ENCODE peak calls at places on chromosomes 7 and 10, in seven cellular contexts. One of them, this sample, is unnamed. For H3K36me3, the result is how much of the 10 kb centered on the place peaks cover.

GRCh38 chr10:36725581-36726520 is 399.5 kb upstream of the ANKRD30A start:
- DNase-seq in cardiac muscle cell: peak
- DNase-seq in OCI-LY7: peak
- DNase-seq in endothelial cell of umbilical vein: peak
- DNase-seq in ovary: no peak
- DNase-seq in MM.1S: peak
- DNase-seq in mucosa of descending colon: no peak
- DNase-seq in this sample: no peak

GRCh38 chr7:47609803-47610452 is 28.0 kb upstream of the TNS3 start:
- DNase-seq in cardiac muscle cell: peak
- DNase-seq in OCI-LY7: no peak
- DNase-seq in endothelial cell of umbilical vein: no peak
- DNase-seq in ovary: peak
- DNase-seq in MM.1S: no peak
- DNase-seq in mucosa of descending colon: peak
- DNase-seq in this sample: no peak

GRCh38 chr7:56078196-56078595 is 14.1 kb downstream of the SUMF2 start:
- DNase-seq in cardiac muscle cell: no peak
- DNase-seq in OCI-LY7: no peak
- DNase-seq in endothelial cell of umbilical vein: no peak
- DNase-seq in ovary: no peak
- DNase-seq in MM.1S: no peak
- DNase-seq in mucosa of descending colon: no peak
- DNase-seq in this sample: no peak

GRCh38 chr7:141617280-141617679 is 66.1 kb downstream of the AGK start:
- DNase-seq in cardiac muscle cell: no peak
- DNase-seq in OCI-LY7: no peak
- DNase-seq in endothelial cell of umbilical vein: no peak
- DNase-seq in ovary: no peak
- DNase-seq in MM.1S: no peak
- DNase-seq in mucosa of descending colon: no peak
- DNase-seq in this sample: no peak

GRCh38 chr10:47022311-47023131 is 111.3 kb downstream of the PTPN20 start:
- DNase-seq in cardiac muscle cell: no peak
- DNase-seq in OCI-LY7: no peak
- DNase-seq in endothelial cell of umbilical vein: no peak
- DNase-seq in ovary: no peak
- DNase-seq in MM.1S: no peak
- DNase-seq in mucosa of descending colon: peak
- DNase-seq in this sample: no peak

GRCh38 chr7:87140271-87140748 is 11.9 kb upstream of the DMTF1 start:
- DNase-seq in cardiac muscle cell: peak
- DNase-seq in OCI-LY7: no peak
- DNase-seq in endothelial cell of umbilical vein: peak
- DNase-seq in ovary: no peak
- DNase-seq in MM.1S: no peak
- DNase-seq in mucosa of descending colon: peak
- DNase-seq in this sample: no peak

GRCh38 chr10:17673517-17674051 is 29.6 kb downstream of the STAM start:
- DNase-seq in cardiac muscle cell: peak
- DNase-seq in OCI-LY7: no peak
- DNase-seq in endothelial cell of umbilical vein: no peak
- DNase-seq in ovary: no peak
- DNase-seq in MM.1S: no peak
- DNase-seq in mucosa of descending colon: no peak
- DNase-seq in this sample: no peak

GRCh38 chr7:109901916-109902315 is 1189.0 kb upstream of the LRRN3 start:
- DNase-seq in cardiac muscle cell: no peak
- DNase-seq in OCI-LY7: no peak
- DNase-seq in endothelial cell of umbilical vein: peak
- DNase-seq in ovary: no peak
- DNase-seq in MM.1S: no peak
- DNase-seq in mucosa of descending colon: no peak
- DNase-seq in this sample: no peak

GRCh38 chr10:71729023-71729649 is 9.6 kb upstream of the C10orf105 start:
- DNase-seq in cardiac muscle cell: no peak
- DNase-seq in OCI-LY7: peak
- DNase-seq in endothelial cell of umbilical vein: no peak
- DNase-seq in ovary: no peak
- DNase-seq in MM.1S: no peak
- DNase-seq in mucosa of descending colon: peak
- DNase-seq in this sample: no peak

GRCh38 chr7:18151419-18151818 is 123.8 kb upstream of the PRPS1L1 start:
- DNase-seq in cardiac muscle cell: no peak
- DNase-seq in OCI-LY7: peak
- DNase-seq in endothelial cell of umbilical vein: no peak
- DNase-seq in ovary: no peak
- DNase-seq in MM.1S: no peak
- DNase-seq in mucosa of descending colon: no peak
- DNase-seq in this sample: no peak
- TF ChIP-seq CTCF in cardiac muscle cell: no peak
- TF ChIP-seq CTCF in OCI-LY7: peak
- TF ChIP-seq CTCF in endothelial cell of umbilical vein: no peak
- TF ChIP-seq CTCF in ovary: no peak
- TF ChIP-seq CTCF in MM.1S: no peak
- TF ChIP-seq CTCF in mucosa of descending colon: no peak
- TF ChIP-seq CTCF in this sample: no peak

GRCh38 chr7:128759274-128759673 is 16.3 kb downstream of the OPN1SW start:
- DNase-seq in cardiac muscle cell: no peak
- DNase-seq in OCI-LY7: no peak
- DNase-seq in endothelial cell of umbilical vein: no peak
- DNase-seq in ovary: no peak
- DNase-seq in MM.1S: no peak
- DNase-seq in mucosa of descending colon: no peak
- DNase-seq in this sample: no peak

GRCh38 chr7:128755075-128755474 is 15.9 kb downstream of the CALU start:
- DNase-seq in cardiac muscle cell: no peak
- DNase-seq in OCI-LY7: no peak
- DNase-seq in endothelial cell of umbilical vein: no peak
- DNase-seq in ovary: no peak
- DNase-seq in MM.1S: no peak
- DNase-seq in mucosa of descending colon: no peak
- DNase-seq in this sample: no peak

GRCh38 chr7:128758553-128758952 is 17.0 kb downstream of the OPN1SW start:
- DNase-seq in cardiac muscle cell: no peak
- DNase-seq in OCI-LY7: no peak
- DNase-seq in endothelial cell of umbilical vein: no peak
- DNase-seq in ovary: no peak
- DNase-seq in MM.1S: no peak
- DNase-seq in mucosa of descending colon: no peak
- DNase-seq in this sample: no peak

GRCh38 chr7:128757203-128757602 is 18.0 kb downstream of the CALU start:
- DNase-seq in cardiac muscle cell: no peak
- DNase-seq in OCI-LY7: no peak
- DNase-seq in endothelial cell of umbilical vein: no peak
- DNase-seq in ovary: no peak
- DNase-seq in MM.1S: no peak
- DNase-seq in mucosa of descending colon: no peak
- DNase-seq in this sample: no peak

DNA sequence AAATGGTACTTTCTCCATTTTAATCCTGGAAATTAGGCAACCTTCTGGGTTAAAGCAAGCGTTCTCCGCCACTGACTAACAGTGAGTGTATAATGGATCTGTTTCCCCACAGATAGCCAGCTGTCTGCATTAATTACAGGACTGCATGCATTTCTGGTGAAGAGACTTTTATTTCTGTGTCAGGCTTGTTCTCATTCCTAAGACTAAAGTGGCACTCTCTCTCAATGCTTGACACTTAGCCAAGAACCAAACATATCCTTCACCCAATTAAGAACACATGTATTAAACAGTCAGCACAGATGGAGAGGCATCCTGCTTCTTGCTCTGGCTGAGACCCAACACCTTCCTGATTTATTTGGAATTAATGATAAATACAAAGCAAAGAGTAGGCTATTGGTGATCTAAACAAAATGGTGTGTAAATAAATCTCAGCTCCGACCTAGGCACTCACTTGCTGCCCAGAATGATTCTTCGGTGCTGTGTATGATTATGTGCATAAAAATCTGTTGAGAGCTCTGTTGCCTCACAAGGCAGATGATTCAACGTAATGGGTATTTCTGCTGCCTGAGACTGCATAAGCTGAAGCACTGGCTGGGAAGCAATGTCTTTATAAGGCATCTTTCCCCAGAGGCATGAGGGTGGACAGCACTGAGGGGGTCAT is 16.8 kb downstream of the CALU start:
- DNase-seq in cardiac muscle cell: peak
- DNase-seq in OCI-LY7: no peak
- DNase-seq in endothelial cell of umbilical vein: no peak
- DNase-seq in ovary: no peak
- DNase-seq in MM.1S: no peak
- DNase-seq in mucosa of descending colon: no peak
- DNase-seq in this sample: no peak
- H3K36me3 ChIP-seq in cardiac muscle cell: under half
- H3K36me3 ChIP-seq in OCI-LY7: half or more
- H3K36me3 ChIP-seq in endothelial cell of umbilical vein: under half
- H3K36me3 ChIP-seq in ovary: under half
- H3K36me3 ChIP-seq in MM.1S: under half
- H3K36me3 ChIP-seq in mucosa of descending colon: under half
- H3K36me3 ChIP-seq in this sample: under half

GRCh38 chr7:26291699-26292538 is at the start of gene SNX10:
- DNase-seq in cardiac muscle cell: peak
- DNase-seq in OCI-LY7: peak
- DNase-seq in endothelial cell of umbilical vein: no peak
- DNase-seq in ovary: no peak
- DNase-seq in MM.1S: peak
- DNase-seq in mucosa of descending colon: peak
- DNase-seq in this sample: peak
- TF ChIP-seq CTCF in cardiac muscle cell: peak
- TF ChIP-seq CTCF in OCI-LY7: peak
- TF ChIP-seq CTCF in endothelial cell of umbilical vein: peak
- TF ChIP-seq CTCF in ovary: no peak
- TF ChIP-seq CTCF in MM.1S: peak
- TF ChIP-seq CTCF in mucosa of descending colon: no peak
- TF ChIP-seq CTCF in this sample: peak

GRCh38 chr10:124318076-124318475 is 100.6 kb downstream of the OAT start:
- DNase-seq in cardiac muscle cell: no peak
- DNase-seq in OCI-LY7: no peak
- DNase-seq in endothelial cell of umbilical vein: no peak
- DNase-seq in ovary: no peak
- DNase-seq in MM.1S: no peak
- DNase-seq in mucosa of descending colon: no peak
- DNase-seq in this sample: no peak

GRCh38 chr10:124320778-124321432 is 97.8 kb downstream of the OAT start:
- DNase-seq in cardiac muscle cell: no peak
- DNase-seq in OCI-LY7: no peak
- DNase-seq in endothelial cell of umbilical vein: no peak
- DNase-seq in ovary: no peak
- DNase-seq in MM.1S: no peak
- DNase-seq in mucosa of descending colon: no peak
- DNase-seq in this sample: no peak

GRCh38 chr10:124321433-124322072 is 97.2 kb downstream of the OAT start:
- DNase-seq in cardiac muscle cell: no peak
- DNase-seq in OCI-LY7: no peak
- DNase-seq in endothelial cell of umbilical vein: no peak
- DNase-seq in ovary: no peak
- DNase-seq in MM.1S: no peak
- DNase-seq in mucosa of descending colon: no peak
- DNase-seq in this sample: no peak

GRCh38 chr10:124318811-124319210 is 99.9 kb downstream of the OAT start:
- DNase-seq in cardiac muscle cell: no peak
- DNase-seq in OCI-LY7: no peak
- DNase-seq in endothelial cell of umbilical vein: no peak
- DNase-seq in ovary: no peak
- DNase-seq in MM.1S: no peak
- DNase-seq in mucosa of descending colon: no peak
- DNase-seq in this sample: no peak

GRCh38 chr10:124319926-124320391 is 98.8 kb downstream of the OAT start:
- DNase-seq in cardiac muscle cell: peak
- DNase-seq in OCI-LY7: no peak
- DNase-seq in endothelial cell of umbilical vein: no peak
- DNase-seq in ovary: no peak
- DNase-seq in MM.1S: no peak
- DNase-seq in mucosa of descending colon: no peak
- DNase-seq in this sample: no peak
- H3K36me3 ChIP-seq in cardiac muscle cell: under half
- H3K36me3 ChIP-seq in OCI-LY7: under half
- H3K36me3 ChIP-seq in endothelial cell of umbilical vein: under half
- H3K36me3 ChIP-seq in ovary: under half
- H3K36me3 ChIP-seq in MM.1S: under half
- H3K36me3 ChIP-seq in mucosa of descending colon: under half
- H3K36me3 ChIP-seq in this sample: under half

DNA sequence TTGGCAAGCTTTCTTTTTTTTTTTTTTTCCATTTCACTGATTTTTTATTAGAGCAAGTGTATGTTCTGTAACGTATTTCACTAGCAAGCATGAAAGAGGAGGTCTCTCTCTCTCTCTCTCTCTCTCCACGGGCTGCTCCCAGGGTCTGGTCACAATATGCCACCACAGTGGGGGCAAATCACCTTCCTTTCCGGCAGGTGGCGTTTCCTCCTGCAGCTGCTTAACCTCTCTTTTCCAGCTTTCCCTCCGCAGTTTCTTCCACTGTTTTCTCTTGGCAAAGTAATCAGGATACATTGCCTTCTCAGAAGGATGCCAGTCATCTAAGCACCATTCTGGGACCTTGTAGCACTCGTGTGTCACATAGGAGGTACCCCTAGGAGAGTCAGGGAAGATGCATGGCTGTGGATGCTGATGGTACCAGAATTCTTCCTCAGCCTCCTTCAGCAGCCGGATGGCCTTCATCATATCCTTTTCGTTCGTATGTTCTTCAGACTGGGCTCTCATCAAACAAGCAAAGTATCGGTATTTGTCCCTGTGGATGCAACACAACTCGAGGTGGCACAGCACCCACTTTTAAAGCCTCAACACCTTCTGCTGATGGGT is 197.3 kb upstream of the PODXL start:
- DNase-seq in cardiac muscle cell: peak
- DNase-seq in OCI-LY7: peak
- DNase-seq in endothelial cell of umbilical vein: peak
- DNase-seq in ovary: no peak
- DNase-seq in MM.1S: no peak
- DNase-seq in mucosa of descending colon: peak
- DNase-seq in this sample: no peak
- TF ChIP-seq CTCF in cardiac muscle cell: peak
- TF ChIP-seq CTCF in OCI-LY7: peak
- TF ChIP-seq CTCF in endothelial cell of umbilical vein: peak
- TF ChIP-seq CTCF in ovary: no peak
- TF ChIP-seq CTCF in MM.1S: no peak
- TF ChIP-seq CTCF in mucosa of descending colon: no peak
- TF ChIP-seq CTCF in this sample: peak

GRCh38 chr7:46123-46829 is 146.1 kb upstream of the FAM20C start:
- DNase-seq in cardiac muscle cell: no peak
- DNase-seq in OCI-LY7: no peak
- DNase-seq in endothelial cell of umbilical vein: no peak
- DNase-seq in ovary: peak
- DNase-seq in MM.1S: no peak
- DNase-seq in mucosa of descending colon: no peak
- DNase-seq in this sample: no peak
- H3K36me3 ChIP-seq in cardiac muscle cell: under half
- H3K36me3 ChIP-seq in OCI-LY7: under half
- H3K36me3 ChIP-seq in endothelial cell of umbilical vein: under half
- H3K36me3 ChIP-seq in ovary: under half
- H3K36me3 ChIP-seq in MM.1S: under half
- H3K36me3 ChIP-seq in mucosa of descending colon: under half
- H3K36me3 ChIP-seq in this sample: under half

GRCh38 chr10:28410420-28411135 is 107.7 kb upstream of the MPP7 start:
- DNase-seq in cardiac muscle cell: peak
- DNase-seq in OCI-LY7: no peak
- DNase-seq in endothelial cell of umbilical vein: no peak
- DNase-seq in ovary: no peak
- DNase-seq in MM.1S: no peak
- DNase-seq in mucosa of descending colon: no peak
- DNase-seq in this sample: no peak
- TF ChIP-seq CTCF in cardiac muscle cell: peak
- TF ChIP-seq CTCF in OCI-LY7: peak
- TF ChIP-seq CTCF in endothelial cell of umbilical vein: peak
- TF ChIP-seq CTCF in ovary: no peak
- TF ChIP-seq CTCF in MM.1S: no peak
- TF ChIP-seq CTCF in mucosa of descending colon: no peak
- TF ChIP-seq CTCF in this sample: no peak

GRCh38 chr7:50184266-50184665 is 91.2 kb upstream of the ZPBP start:
- DNase-seq in cardiac muscle cell: no peak
- DNase-seq in OCI-LY7: no peak
- DNase-seq in endothelial cell of umbilical vein: no peak
- DNase-seq in ovary: no peak
- DNase-seq in MM.1S: no peak
- DNase-seq in mucosa of descending colon: no peak
- DNase-seq in this sample: no peak
- H3K36me3 ChIP-seq in cardiac muscle cell: under half
- H3K36me3 ChIP-seq in OCI-LY7: under half
- H3K36me3 ChIP-seq in endothelial cell of umbilical vein: under half
- H3K36me3 ChIP-seq in ovary: under half
- H3K36me3 ChIP-seq in MM.1S: under half
- H3K36me3 ChIP-seq in mucosa of descending colon: under half
- H3K36me3 ChIP-seq in this sample: under half

This sample was measured in GM06990.